ENCODE peak calls at places on chromosomes 1 and 21, in four cellular contexts. E is neuronal stem cell, H is cardiac muscle cell, P is left ventricle myocardium inferior. W is an unnamed sample. For H3K4me1 and H3K9me3, the result is how much of the 10 kb centered on the place peaks cover.

GRCh38 chr21:32316363-32317215 is 17.9 kb downstream of the MRAP start:
- DNase-seq in E (no peak), H (no peak), P (no peak), W (no peak)

GRCh38 chr1:8712413-8713229 is 104.8 kb downstream of the RERE start:
- DNase-seq in H (peak), P (no peak), E (no peak), W (peak)

GRCh38 chr1:100719490-100719889 is at the start of gene VCAM1:
- DNase-seq in P (no peak), E (peak), H (peak), W (no peak)

GRCh38 chr1:46219551-46220520 is 16.7 kb downstream of the LURAP1 start:
- DNase-seq in H (no peak), P (no peak), E (no peak), W (no peak)

GRCh38 chr1:26285366-26286063 is 5.6 kb downstream of the SH3BGRL3 start:
- DNase-seq in P (no peak), H (no peak), E (no peak), W (peak)

GRCh38 chr1:17200246-17200645 is 4.7 kb upstream of the PADI1 start:
- DNase-seq in E (no peak), P (no peak), H (peak), W (no peak)

GRCh38 chr1:64948905-64949833 is 17.2 kb downstream of the JAK1 start:
- DNase-seq in P (no peak), H (peak), E (no peak), W (no peak)

GRCh38 chr1:205973377-205974232 is 29.6 kb downstream of the RAB7B start:
- DNase-seq in E (no peak), H (no peak), P (no peak), W (no peak)

GRCh38 chr1:38117444-38117887 is 70.9 kb upstream of the POU3F1 start:
- DNase-seq in E (no peak), P (no peak), H (no peak), W (no peak)

GRCh38 chr1:38127432-38127831 is 80.8 kb upstream of the POU3F1 start:
- DNase-seq in H (peak), E (no peak), P (no peak), W (no peak)

GRCh38 chr1:110245876-110246620 is 35.9 kb downstream of the KCNC4 start:
- DNase-seq in P (no peak), H (no peak), E (no peak), W (no peak)

GRCh38 chr1:110138956-110139355 is 11.3 kb upstream of the SLC6A17 start:
- DNase-seq in E (no peak), P (no peak), H (no peak), W (no peak)

GRCh38 chr1:119982006-119982405 is 85.7 kb upstream of the ADAM30 start:
- DNase-seq in P (no peak), E (no peak), H (peak), W (no peak)

GRCh38 chr1:111648826-111649225 is 29.2 kb downstream of the RAP1A start:
- DNase-seq in E (no peak), P (peak), H (no peak), W (no peak)

GRCh38 chr1:6584126-6585080 is 4.6 kb downstream of the ZBTB48 start:
- DNase-seq in E (no peak), H (no peak), P (no peak), W (no peak)

GRCh38 chr1:178541829-178542553 is 29.1 kb downstream of the TEX35 start:
- DNase-seq in E (no peak), P (no peak), H (peak), W (peak)

GRCh38 chr1:179327679-179328078 is 34.1 kb downstream of the SOAT1 start:
- DNase-seq in P (no peak), H (peak), E (no peak), W (no peak)

GRCh38 chr1:192587386-192588276 is 12.1 kb downstream of the RGS1 start:
- DNase-seq in H (no peak), E (no peak), P (no peak), W (no peak)

GRCh38 chr1:217660353-217661062 is 29.4 kb downstream of the SPATA17 start:
- DNase-seq in H (peak), E (no peak), P (no peak), W (no peak)

GRCh38 chr1:21491483-21492170 is 17.6 kb upstream of the ALPL start:
- DNase-seq in E (no peak), P (no peak), H (peak), W (peak)

GRCh38 chr1:118302145-118302544 is 117.1 kb upstream of the SPAG17 start:
- DNase-seq in E (no peak), P (no peak), H (no peak), W (no peak)

GRCh38 chr1:64093941-64094340 is 109.5 kb upstream of the UBE2U start:
- DNase-seq in H (peak), E (no peak), P (no peak), W (no peak)

GRCh38 chr21:21624674-21625073 is 626.5 kb downstream of the NCAM2 start:
- DNase-seq in H (peak), E (no peak), P (no peak), W (no peak)

GRCh38 chr1:152110365-152110859 is 4.8 kb downstream of the TCHH start:
- DNase-seq in E (no peak), H (peak), P (peak), W (no peak)

GRCh38 chr1:60746278-60746761 is 336.0 kb upstream of the NFIA start:
- DNase-seq in P (peak), E (no peak), H (no peak), W (no peak)

GRCh38 chr1:183139281-183139942 is 46.7 kb upstream of the LAMC2 start:
- DNase-seq in P (no peak), E (no peak), H (peak), W (peak)

GRCh38 chr1:43506233-43506632 is 24.4 kb upstream of the PTPRF start:
- DNase-seq in H (no peak), E (no peak), P (no peak), W (no peak)

GRCh38 chr21:44083631-44084291 is 23.4 kb upstream of the PWP2 start:
- DNase-seq in P (no peak), H (no peak), E (no peak), W (no peak)

GRCh38 chr21:41725421-41726021 is 41.3 kb downstream of the RIPK4 start:
- DNase-seq in H (no peak), P (no peak), E (no peak), W (no peak)

GRCh38 chr1:46490603-46491499 is 1.2 kb downstream of the DMBX1 start:
- DNase-seq in P (no peak), H (no peak), E (no peak), W (no peak)

GRCh38 chr1:160449494-160449893 is 49.1 kb downstream of the VANGL2 start:
- DNase-seq in P (no peak), E (no peak), H (no peak), W (no peak)

GRCh38 chr1:160451859-160452232 is 51.5 kb downstream of the VANGL2 start:
- DNase-seq in H (no peak), E (no peak), P (no peak), W (no peak)

GRCh38 chr1:160451119-160451858 is 50.9 kb downstream of the VANGL2 start:
- DNase-seq in P (no peak), E (no peak), H (no peak), W (no peak)

DNA sequence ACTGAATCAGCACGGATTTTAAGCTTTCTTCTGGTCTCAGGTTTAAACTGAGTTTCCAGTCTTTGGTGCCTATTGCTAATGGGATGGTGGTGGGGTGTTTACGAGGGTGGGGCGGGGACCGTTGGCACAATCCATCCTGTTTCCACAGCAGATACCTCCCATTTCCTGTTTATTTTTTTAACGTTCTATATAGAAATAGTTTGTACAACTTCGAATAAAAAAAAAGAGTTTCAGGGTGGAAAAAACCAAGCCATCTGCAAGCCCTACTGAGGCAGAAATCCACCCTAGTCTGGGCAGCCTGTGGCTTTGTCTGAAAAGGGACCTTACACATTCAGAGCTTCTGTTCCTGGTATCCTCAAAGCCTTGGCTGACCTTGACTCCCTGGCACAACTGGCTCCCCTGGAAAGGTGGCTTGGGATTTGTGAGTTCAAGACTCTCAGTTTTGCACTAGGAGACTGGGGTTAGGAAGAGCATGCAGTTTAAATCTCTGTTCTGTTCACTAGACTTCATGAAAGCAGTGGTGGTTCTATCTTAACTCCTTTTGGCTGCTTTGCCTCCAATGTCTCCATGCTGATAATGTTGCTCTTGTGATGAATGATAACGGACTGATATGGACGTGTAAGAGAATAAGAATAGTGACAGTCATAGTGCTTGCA is 46.7 kb downstream of the VANGL2 start:
- DNase-seq in H (no peak), P (no peak), E (no peak), W (no peak)
- H3K4me1 ChIP-seq in H (under half), P (under half), E (under half), W (under half)

GRCh38 chr1:4180066-4180735 is 280.1 kb upstream of the C1orf174 start:
- DNase-seq in H (no peak), E (no peak), P (no peak), W (no peak)

GRCh38 chr1:4175566-4176405 is 275.7 kb upstream of the C1orf174 start:
- DNase-seq in H (no peak), E (no peak), P (no peak), W (no peak)

GRCh38 chr1:4176841-4177240 is 276.8 kb upstream of the C1orf174 start:
- DNase-seq in P (no peak), H (no peak), E (no peak), W (no peak)

GRCh38 chr1:4177425-4178150 is 277.5 kb upstream of the C1orf174 start:
- DNase-seq in H (no peak), P (no peak), E (no peak), W (no peak)

GRCh38 chr1:4178501-4178900 is 278.4 kb upstream of the C1orf174 start:
- DNase-seq in E (no peak), P (no peak), H (no peak), W (no peak)
- H3K9me3 ChIP-seq in E (under half), P (under half), H (under half), W (under half)

DNA sequence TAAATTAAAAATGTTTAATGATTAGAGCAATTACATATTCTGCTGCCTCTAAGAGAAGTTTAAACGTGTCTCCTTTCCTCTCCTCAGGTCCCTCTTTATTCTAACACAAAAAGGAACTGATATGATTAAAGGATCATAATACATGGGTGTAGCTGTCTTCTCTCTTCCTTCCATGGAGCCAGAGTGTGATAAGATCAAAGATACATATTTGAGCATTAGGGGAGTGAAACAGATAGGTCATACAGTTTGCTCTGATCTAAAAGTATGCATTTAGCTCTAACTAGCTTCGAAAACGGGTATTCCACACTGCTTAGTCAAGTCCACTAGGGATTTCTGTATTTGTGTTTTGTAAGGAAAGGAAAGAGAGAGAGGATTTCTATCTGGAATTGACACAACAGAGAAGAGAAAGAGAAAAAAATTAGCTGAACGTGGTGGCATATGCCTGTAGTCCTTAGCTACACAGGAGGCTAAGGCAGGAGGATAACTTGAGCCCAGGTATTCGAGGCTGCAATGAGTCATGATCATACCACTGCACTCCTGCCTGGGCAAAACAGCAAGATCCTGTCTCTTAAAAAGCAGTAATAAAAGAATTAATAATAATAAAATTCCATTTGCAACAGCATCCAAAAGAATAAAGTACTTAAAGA is 63.1 kb downstream of the CDC42BPA start:
- DNase-seq in E (no peak), H (no peak), P (no peak), W (no peak)
- H3K4me1 ChIP-seq in E (under half), H (under half), P (under half), W (under half)

GRCh38 chr1:158107926-158108325 is 72.8 kb upstream of the CD1D start:
- DNase-seq in P (no peak), H (no peak), E (no peak), W (no peak)
- H3K9me3 ChIP-seq in P (under half), H (under half), E (under half), W (under half)

GRCh38 chr21:31103163-31103562 is 64.9 kb upstream of the KRTAP19-8 start:
- DNase-seq in E (no peak), H (no peak), P (no peak), W (no peak)
- H3K4me1 ChIP-seq in E (under half), H (under half), P (under half), W (under half)

W was measured in HAP-1.